ENCODE peak calls at places on chromosomes 1 and 21, in ten cellular contexts. P, Z, T, X, Q, S, M, H, J and E are unnamed samples.

GRCh38 chr1:233114159-233114558 is 163.7 kb downstream of the NTPCR start:
- DNase-seq in M (no peak), X (no peak), P (no peak), T (peak; percentile 72), S (no peak), H (no peak), Q (peak; percentile 29), J (peak; percentile 55), Z (no peak), E (peak; percentile 51)

GRCh38 chr1:107659961-107660360 is 305.0 kb downstream of the VAV3 start:
- DNase-seq in H (no peak), S (no peak), J (no peak), Q (no peak), T (no peak), P (no peak), Z (no peak), X (no peak), M (no peak), E (no peak)

GRCh38 chr1:184152502-184152901 is 101.0 kb downstream of the TSEN15 start:
- DNase-seq in H (no peak), M (no peak), S (no peak), J (peak; percentile 61), T (no peak), X (no peak), P (peak; percentile 38), Q (no peak), Z (no peak), E (peak; percentile 75)

GRCh38 chr1:32759521-32759980 is 57.0 kb upstream of the SYNC start:
- DNase-seq in S (no peak), J (no peak), T (peak; percentile 55), M (no peak), H (no peak), Q (no peak), Z (peak; percentile 86), X (no peak), P (no peak), E (no peak)

GRCh38 chr1:14786104-14786675 is 187.7 kb downstream of the KAZN start:
- DNase-seq in T (no peak), J (no peak), Z (no peak), Q (no peak), M (no peak), P (no peak), X (no peak), H (no peak), S (no peak), E (peak; percentile 14)

GRCh38 chr1:8023995-8024313 is 2.2 kb downstream of the ERRFI1 start:
- DNase-seq in Z (no peak), T (no peak), J (no peak), P (no peak), S (no peak), Q (no peak), M (no peak), X (no peak), H (no peak), E (no peak)

GRCh38 chr1:88646852-88647645 is 37.0 kb upstream of the PKN2 start:
- DNase-seq in T (peak; percentile 13), Q (no peak), S (no peak), H (no peak), Z (no peak), P (no peak), M (peak; percentile 48), J (no peak), X (no peak), E (peak; percentile 71)

GRCh38 chr1:40076895-40077312 is 20.1 kb downstream of the PPT1 start:
- DNase-seq in Z (no peak), H (no peak), M (no peak), P (peak; percentile 36), S (peak; percentile 32), Q (no peak), J (peak; percentile 90), T (no peak), X (no peak), E (no peak)

GRCh38 chr1:228956864-228957263 is 221.6 kb downstream of the RHOU start:
- DNase-seq in Z (no peak), X (no peak), Q (no peak), T (no peak), H (no peak), J (peak; percentile 15), S (no peak), P (no peak), M (peak; percentile 12), E (no peak)

GRCh38 chr1:87197156-87197555 is 131.5 kb upstream of the LMO4 start:
- DNase-seq in T (no peak), X (no peak), P (no peak), Q (no peak), M (no peak), J (peak; percentile 52), Z (no peak), S (no peak), H (no peak), E (no peak)

GRCh38 chr21:14712121-14712520 is 166.0 kb upstream of the SAMSN1 start:
- DNase-seq in M (no peak), P (no peak), J (no peak), Z (no peak), S (no peak), X (no peak), Q (no peak), H (no peak), T (no peak), E (no peak)

GRCh38 chr1:60890664-60891063 is 191.7 kb upstream of the NFIA start:
- DNase-seq in Q (no peak), P (no peak), X (no peak), S (no peak), Z (no peak), J (no peak), M (no peak), H (no peak), T (no peak), E (no peak)

GRCh38 chr1:92515796-92516201 is 29.1 kb upstream of the GFI1 start:
- DNase-seq in Q (no peak), J (no peak), M (no peak), Z (no peak), X (no peak), P (no peak), T (no peak), H (no peak), S (no peak), E (peak; percentile 86)

GRCh38 chr1:88678405-88678804 is 5.7 kb upstream of the PKN2 start:
- DNase-seq in Z (no peak), T (peak; percentile 11), S (no peak), M (no peak), P (no peak), X (no peak), H (no peak), Q (no peak), J (no peak), E (no peak)

GRCh38 chr1:10703702-10704101 is 92.7 kb downstream of the CASZ1 start:
- DNase-seq in T (no peak), H (no peak), Z (no peak), M (no peak), P (no peak), J (no peak), X (no peak), S (no peak), Q (no peak), E (no peak)
- H3K4me3 ChIP-seq in T (no peak overlapping the region), H (no peak overlapping the region), Z (no peak overlapping the region), M (no peak overlapping the region), P (no peak overlapping the region), J (no peak overlapping the region), X (no peak overlapping the region), S (no peak overlapping the region), Q (no peak overlapping the region), E (no peak overlapping the region)

GRCh38 chr1:93847811-93848288 is 31.2 kb downstream of the DNTTIP2 start:
- DNase-seq in J (peak; percentile 60), T (peak; percentile 83), P (peak; percentile 71), S (peak; percentile 67), X (peak; percentile 66), H (peak; percentile 78), Z (peak; percentile 57), M (peak; percentile 70), Q (peak; percentile 72), E (peak; percentile 79)
- TF ChIP-seq POLR2A in J (no peak), T (peak; percentile 55), P (no peak), S (no peak), X (no peak), H (no peak), Z (no peak), M (peak; percentile 41), Q (no peak), E (peak; percentile 54)

GRCh38 chr1:146051452-146051852 is 29.9 kb upstream of the HJV start:
- DNase-seq in Q (no peak), Z (no peak), H (no peak), J (no peak), P (no peak), X (no peak), T (no peak), M (no peak), S (no peak), E (no peak)
- H3K4me3 ChIP-seq in Q (no peak overlapping the region), Z (peak overlapping the region; percentile 40), H (peak overlapping the region; percentile 66), J (peak overlapping the region; percentile 45), P (peak overlapping the region; percentile 42), X (no peak overlapping the region), T (peak overlapping the region; percentile 50), M (no peak overlapping the region), S (no peak overlapping the region), E (peak overlapping the region; percentile 32)

GRCh38 chr1:155000725-155001437 is 1.7 kb upstream of the ZBTB7B start:
- DNase-seq in H (peak; percentile 93), T (peak; percentile 94), J (peak; percentile 77), S (peak; percentile 88), Q (peak; percentile 90), M (peak; percentile 98), X (peak; percentile 84), P (peak; percentile 85), Z (peak; percentile 98), E (peak; percentile 94)

GRCh38 chr1:155000475-155000724 is 2.2 kb upstream of the ZBTB7B start:
- DNase-seq in X (no peak), P (no peak), Q (no peak), T (no peak), M (peak; percentile 68), J (no peak), Z (no peak), H (peak; percentile 50), S (no peak), E (no peak)

GRCh38 chr1:154999651-155000474 is 2.7 kb upstream of the ZBTB7B start:
- DNase-seq in Z (peak; percentile 68), H (peak; percentile 53), S (no peak), X (peak; percentile 61), Q (no peak), J (no peak), T (peak; percentile 50), M (peak; percentile 61), P (no peak), E (peak; percentile 89)

GRCh38 chr1:154998201-154998780 is 4.3 kb upstream of the ZBTB7B start:
- DNase-seq in Q (no peak), P (no peak), M (peak; percentile 47), H (no peak), J (no peak), S (peak; percentile 19), X (no peak), T (no peak), Z (no peak), E (peak; percentile 32)

DNA sequence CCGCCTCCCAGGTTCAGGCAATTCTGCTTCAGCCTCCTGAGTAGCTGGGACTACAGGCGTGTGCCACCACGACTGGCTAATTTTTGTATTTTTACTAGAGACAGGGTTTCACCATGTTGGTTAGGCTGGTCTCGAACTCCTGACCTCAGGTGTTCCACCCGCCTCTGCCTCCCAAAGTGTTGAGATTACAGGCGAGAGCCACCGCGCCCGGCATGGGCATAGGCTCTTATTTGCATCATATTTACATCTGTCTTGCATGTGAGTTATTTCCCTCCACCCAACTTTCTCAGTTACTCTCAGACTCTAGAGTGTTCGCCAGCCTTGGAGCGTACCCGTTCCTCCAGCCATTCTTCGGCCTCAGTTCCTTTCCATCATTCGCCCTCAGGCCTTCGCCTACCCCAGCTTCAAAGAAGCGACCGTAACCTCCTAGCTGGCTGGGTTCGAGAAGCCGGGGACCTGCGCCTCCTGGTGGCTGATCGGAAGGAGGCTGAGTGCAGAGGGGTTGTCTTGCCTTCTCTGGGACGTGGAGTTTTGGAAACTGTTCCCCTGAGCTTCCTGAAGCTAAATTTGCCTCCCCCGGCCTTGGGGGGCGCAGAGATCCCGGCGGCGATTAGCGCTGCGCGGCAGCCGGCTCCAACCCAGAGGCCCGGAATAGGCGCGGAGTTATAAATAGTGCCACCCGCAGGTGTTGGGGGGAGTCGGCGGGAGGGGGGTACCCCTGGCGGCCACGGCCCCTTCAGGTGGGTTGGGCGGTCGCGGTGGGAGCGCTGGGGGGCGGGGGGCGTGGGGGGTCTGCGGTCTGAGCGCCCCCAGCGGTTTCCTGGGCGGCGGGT is 3.6 kb upstream of the ZBTB7B start:
- DNase-seq in X (peak; percentile 56), Z (no peak), T (peak; percentile 79), M (peak; percentile 74), Q (peak; percentile 79), P (peak; percentile 70), H (peak; percentile 70), S (no peak), J (peak; percentile 62), E (peak; percentile 94)
- TF ChIP-seq POLR2A in X (peak; percentile 34), Z (no peak), T (no peak), M (no peak), Q (peak; percentile 72), P (no peak), H (no peak), S (no peak), J (no peak), E (peak; percentile 36)